ENCODE peak calls at places on chromosome 2, in eight cellular contexts. J is BJ; Z is lung microvascular endothelial cell; Q is CD14-positive monocyte; K is AG09309; E is activated CD8-positive, alpha-beta memory T cell treated with anti-CD3 and anti-CD28 coated beads for 24 hours; I is stimulated activated CD8-positive, alpha-beta memory T cell treated with anti-CD3 and anti-CD28 coated beads, Interleukin-2, amount 100 ng/mL, for 1 hour; V is AG08396. Y is an unnamed sample.

GRCh38 chr2:186980787-186981550 is 132.0 kb upstream of the ZSWIM2 start:
- DNase-seq in E (no peak), V (no peak), Q (no peak), K (no peak), I (no peak), Z (no peak), J (no peak), Y (no peak)

GRCh38 chr2:152826880-152827279 is 108.5 kb downstream of the ARL6IP6 start:
- DNase-seq in E (no peak), K (no peak), Z (peak; percentile 33), J (peak; percentile 35), V (no peak), I (no peak), Q (no peak), Y (no peak)

GRCh38 chr2:199987586-199987985 is 32.2 kb downstream of the MAIP1 start:
- DNase-seq in J (no peak), I (no peak), V (no peak), Q (no peak), E (no peak), Z (no peak), K (no peak), Y (no peak)

GRCh38 chr2:211329882-211330281 is 773.5 kb downstream of the CPS1 start:
- DNase-seq in E (no peak), Q (no peak), V (no peak), I (no peak), Z (no peak), K (no peak), J (no peak), Y (no peak)

GRCh38 chr2:169225233-169225750 is 137.0 kb downstream of the LRP2 start:
- DNase-seq in V (no peak), K (no peak), Q (no peak), I (no peak), Z (no peak), E (no peak), J (no peak), Y (no peak)

GRCh38 chr2:174153757-174154680 is 94.3 kb downstream of the OLA1 start:
- DNase-seq in E (no peak), Q (no peak), J (peak; percentile 10), I (no peak), V (peak; percentile 60), Z (peak; percentile 7), K (no peak), Y (no peak)

GRCh38 chr2:104406273-104406726 is 447.6 kb upstream of the POU3F3 start:
- DNase-seq in V (no peak), K (no peak), Q (no peak), J (no peak), I (no peak), Z (no peak), E (no peak), Y (no peak)

GRCh38 chr2:180177534-180177933 is 170.4 kb upstream of the CWC22 start:
- DNase-seq in Q (no peak), I (no peak), Z (no peak), K (no peak), J (no peak), E (no peak), V (no peak), Y (no peak)

GRCh38 chr2:38037757-38038615 is 38.0 kb downstream of the CYP1B1 start:
- DNase-seq in I (no peak), E (no peak), J (peak; percentile 19), Q (no peak), V (peak; percentile 36), K (no peak), Z (no peak), Y (peak; percentile 66)

GRCh38 chr2:138500592-138501426 is 761 bp upstream of the SPOPL start:
- DNase-seq in E (no peak), I (no peak), Z (no peak), V (peak; percentile 7), K (no peak), J (no peak), Q (no peak), Y (no peak)

GRCh38 chr2:86760371-86760770 is 30.3 kb downstream of the CD8A start:
- DNase-seq in I (no peak), K (no peak), J (no peak), Z (no peak), Q (no peak), V (no peak), E (no peak), Y (no peak)

GRCh38 chr2:207463433-207463832 is 66.3 kb upstream of the CREB1 start:
- DNase-seq in J (no peak), K (no peak), Q (no peak), I (no peak), V (no peak), E (no peak), Z (no peak), Y (no peak)

GRCh38 chr2:144382848-144383247 is 137.1 kb downstream of the ZEB2 start:
- DNase-seq in Q (no peak), Z (no peak), V (no peak), K (no peak), E (no peak), I (no peak), J (no peak), Y (no peak)

GRCh38 chr2:208025814-208026184 is 472 bp upstream of the PLEKHM3 start:
- DNase-seq in Z (no peak), I (no peak), Q (no peak), E (peak; percentile 78), J (no peak), V (no peak), K (no peak), Y (no peak)

GRCh38 chr2:96138146-96139145 is at the start of gene ASTL:
- DNase-seq in K (no peak), Q (no peak), E (peak; percentile 82), Z (peak; percentile 62), I (no peak), J (no peak), V (peak; percentile 70), Y (no peak)

GRCh38 chr2:152183381-152184073 is 8.0 kb upstream of the STAM2 start:
- DNase-seq in Q (no peak), K (no peak), E (no peak), V (no peak), I (no peak), Z (no peak), J (no peak), Y (no peak)

GRCh38 chr2:147845608-147846002 is 776 bp downstream of the ACVR2A start:
- DNase-seq in I (no peak), Q (no peak), E (no peak), Z (peak; percentile 18), V (peak; percentile 29), J (no peak), K (no peak), Y (no peak)

GRCh38 chr2:217986256-217986961 is 16.4 kb downstream of the TNS1 start:
- DNase-seq in K (no peak), I (no peak), Z (no peak), E (no peak), V (no peak), Q (peak; percentile 42), J (no peak), Y (no peak)

Y was measured in right atrium auricular region.